ENCODE peak calls at places on chromosomes 5 and 9, in four cellular contexts. X is neural crest cell, I is nephron progenitor cell, C is ascending aorta. M is an unnamed sample.

GRCh38 chr5:170262061-170262764 is 29.4 kb downstream of the C5orf58 start:
- DNase-seq in I (no peak), C (no peak), X (no peak), M (no peak)

GRCh38 chr9:124500028-124500795 is 7.0 kb downstream of the NR5A1 start:
- DNase-seq in X (no peak), C (no peak), I (no peak), M (no peak)

GRCh38 chr5:33852327-33852726 is 39.5 kb downstream of the ADAMTS12 start:
- DNase-seq in C (no peak), I (no peak), X (no peak), M (no peak)

GRCh38 chr9:107397076-107398049 is 92.2 kb downstream of the KLF4 start:
- DNase-seq in I (no peak), C (no peak), X (no peak), M (no peak)

GRCh38 chr9:126661521-126662251 is 48.0 kb downstream of the LMX1B start:
- DNase-seq in I (no peak), X (no peak), C (no peak), M (no peak)

GRCh38 chr5:179786861-179787260 is 6.9 kb upstream of the LTC4S start:
- DNase-seq in I (no peak), C (no peak), X (no peak), M (no peak)

GRCh38 chr9:79165006-79165405 is 406.8 kb upstream of the TLE4 start:
- DNase-seq in X (no peak), C (no peak), I (no peak), M (no peak)

GRCh38 chr9:124392254-124392653 is 23.0 kb downstream of the PSMB7 start:
- DNase-seq in I (no peak), C (no peak), X (no peak), M (no peak)

GRCh38 chr5:171568389-171568788 is 148.9 kb downstream of the FGF18 start:
- DNase-seq in I (no peak), X (no peak), C (no peak), M (no peak)

GRCh38 chr9:84266087-84266561 is 74.4 kb downstream of the SLC28A3 start:
- DNase-seq in I (no peak), C (no peak), X (no peak), M (no peak)

GRCh38 chr5:143437666-143438273 is 34.3 kb upstream of the NR3C1 start:
- DNase-seq in X (no peak), C (no peak), I (no peak), M (no peak)

GRCh38 chr9:132350861-132351315 is 3.9 kb downstream of the SETX start:
- DNase-seq in I (no peak), X (no peak), C (no peak), M (no peak)

GRCh38 chr9:82223442-82223841 is 234.9 kb downstream of the SPATA31D1 start:
- DNase-seq in I (no peak), X (no peak), C (no peak), M (no peak)

GRCh38 chr9:81861644-81862043 is 66.6 kb upstream of the SPATA31D4 start:
- DNase-seq in C (no peak), I (no peak), X (no peak), M (no peak)

GRCh38 chr5:169404223-169404622 is 103.3 kb upstream of the SLIT3 start:
- DNase-seq in I (no peak), C (no peak), X (no peak), M (no peak)

GRCh38 chr5:144237851-144238250 is 67.2 kb downstream of the KCTD16 start:
- DNase-seq in C (no peak), X (no peak), I (no peak), M (no peak)

GRCh38 chr5:139763584-139764249 is 31.9 kb upstream of the PSD2 start:
- DNase-seq in X (no peak), C (no peak), I (no peak), M (no peak)

GRCh38 chr5:128084228-128085167 is 932 bp downstream of the SLC12A2 start:
- DNase-seq in I (peak; percentile 51), C (peak; percentile 66), X (peak; percentile 36), M (no peak)

GRCh38 chr5:67152400-67152799 is 44.2 kb downstream of the CD180 start:
- DNase-seq in C (no peak), X (no peak), I (no peak), M (no peak)

GRCh38 chr5:132016721-132017250 is 5.3 kb upstream of the ACSL6 start:
- DNase-seq in X (no peak), I (no peak), C (peak; percentile 33), M (no peak)

GRCh38 chr5:854217-854616 is 3.4 kb upstream of the ZDHHC11 start:
- DNase-seq in I (no peak), C (no peak), X (no peak), M (no peak)

GRCh38 chr9:123816817-123817472 is 113.0 kb downstream of the DENND1A start:
- DNase-seq in I (no peak), X (no peak), C (no peak), M (no peak)

GRCh38 chr9:93713716-93714115 is 137.3 kb downstream of the PHF2 start:
- DNase-seq in X (no peak), C (peak; percentile 15), I (no peak), M (no peak)

GRCh38 chr5:119268387-119269060 is 87.3 kb upstream of the TNFAIP8 start:
- DNase-seq in X (peak; percentile 97), C (peak; percentile 98), I (peak; percentile 97), M (peak; percentile 88)

GRCh38 chr5:105430516-105430915 is 1867.9 kb upstream of the NUDT12 start:
- DNase-seq in X (no peak), I (no peak), C (no peak), M (no peak)

GRCh38 chr5:95841914-95842812 is 19.6 kb upstream of the GLRX start:
- DNase-seq in X (no peak), C (peak; percentile 84), I (no peak), M (no peak)

GRCh38 chr5:170278611-170279500 is 18.7 kb downstream of the LCP2 start:
- DNase-seq in X (no peak), I (no peak), C (peak; percentile 77), M (no peak)

GRCh38 chr9:135736979-135737839 is 35.2 kb downstream of the KCNT1 start:
- DNase-seq in C (no peak), I (no peak), X (no peak), M (no peak)
- TF ChIP-seq CTCF in C (no peak), I (no peak), X (no peak), M (no peak)

GRCh38 chr5:117072439-117072838 is 497.8 kb upstream of the SEMA6A start:
- DNase-seq in I (no peak), C (no peak), X (no peak), M (no peak)

DNA sequence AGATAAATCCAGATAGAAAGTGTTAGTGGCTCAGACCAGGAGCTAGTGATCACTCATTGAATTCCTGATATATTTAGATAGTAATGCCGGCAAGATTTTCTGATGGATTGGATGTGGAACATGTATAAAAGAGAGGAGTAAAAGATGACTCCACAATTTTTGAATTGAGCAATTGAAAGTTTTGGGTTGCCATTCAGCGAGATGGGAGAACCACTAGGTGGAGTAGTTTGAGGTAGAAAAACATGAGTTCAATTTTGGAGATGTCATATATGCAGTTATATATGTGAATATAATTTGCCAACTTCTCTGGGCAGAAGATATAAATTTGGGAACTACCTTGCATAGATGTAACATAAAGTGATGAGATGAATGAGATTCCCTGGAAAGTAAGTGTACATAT is 502.5 kb upstream of the SEMA6A start:
- DNase-seq in X (no peak), I (no peak), C (no peak), M (no peak)
- TF ChIP-seq CTCF in X (peak; percentile 63), I (peak; percentile 36), C (no peak), M (no peak)

GRCh38 chr5:102090770-102091169 is 205.3 kb downstream of the SLCO4C1 start:
- DNase-seq in C (no peak), I (peak; percentile 13), X (no peak), M (no peak)
- TF ChIP-seq CTCF in C (no peak), I (peak; percentile 47), X (peak; percentile 64), M (no peak)

GRCh38 chr9:73370053-73370452 is 218.4 kb downstream of the ANXA1 start:
- DNase-seq in I (no peak), X (no peak), C (no peak), M (no peak)

DNA sequence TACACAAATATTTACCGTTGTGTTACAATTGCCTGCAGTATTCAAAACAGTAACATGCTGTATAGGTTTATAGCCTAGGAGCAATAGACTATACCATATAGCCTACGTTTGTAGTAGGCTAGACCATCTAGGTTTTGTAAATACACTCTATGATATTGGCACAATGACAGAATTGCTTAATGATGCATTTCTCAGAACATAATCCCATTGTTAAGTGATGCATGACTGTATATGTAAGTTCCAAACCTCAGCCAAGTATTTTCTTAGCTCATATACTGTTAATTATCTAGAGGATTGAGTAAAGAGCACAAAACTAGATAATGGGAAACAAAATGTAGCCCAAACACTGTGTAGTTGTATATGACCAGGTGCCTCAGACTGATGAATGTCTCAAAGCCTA is 220.1 kb downstream of the ANXA1 start:
- DNase-seq in C (no peak), I (no peak), X (no peak), M (no peak)
- TF ChIP-seq CTCF in C (no peak), I (no peak), X (no peak), M (no peak)

DNA sequence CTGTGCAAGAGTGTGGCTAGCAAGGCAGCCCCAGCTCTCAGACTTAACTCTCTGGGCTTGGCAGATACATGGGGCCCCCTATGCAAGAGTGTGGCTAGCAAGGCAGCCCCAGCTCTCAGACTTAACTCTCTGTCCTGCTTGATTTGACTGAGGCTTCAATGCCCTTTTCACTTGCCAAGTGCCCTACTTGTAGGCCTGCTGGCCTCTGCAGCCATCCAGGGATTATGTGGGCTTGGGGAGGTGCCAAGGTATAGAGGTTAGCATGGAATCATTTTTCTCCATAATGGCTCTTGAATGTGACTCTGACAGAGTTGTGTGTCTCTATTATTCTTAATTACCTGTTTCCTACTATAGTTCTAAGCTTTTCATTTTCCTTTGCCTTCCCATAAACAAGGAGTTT is 115.5 kb upstream of the RUSC2 start:
- DNase-seq in C (no peak), X (no peak), I (no peak), M (no peak)
- TF ChIP-seq CTCF in C (no peak), X (no peak), I (no peak), M (no peak)

GRCh38 chr5:113612060-113612496 is 98.6 kb downstream of the YTHDC2 start:
- DNase-seq in X (no peak), I (no peak), C (no peak), M (no peak)
- TF ChIP-seq CTCF in X (peak; percentile 81), I (peak; percentile 65), C (peak; percentile 30), M (peak; percentile 14)

DNA sequence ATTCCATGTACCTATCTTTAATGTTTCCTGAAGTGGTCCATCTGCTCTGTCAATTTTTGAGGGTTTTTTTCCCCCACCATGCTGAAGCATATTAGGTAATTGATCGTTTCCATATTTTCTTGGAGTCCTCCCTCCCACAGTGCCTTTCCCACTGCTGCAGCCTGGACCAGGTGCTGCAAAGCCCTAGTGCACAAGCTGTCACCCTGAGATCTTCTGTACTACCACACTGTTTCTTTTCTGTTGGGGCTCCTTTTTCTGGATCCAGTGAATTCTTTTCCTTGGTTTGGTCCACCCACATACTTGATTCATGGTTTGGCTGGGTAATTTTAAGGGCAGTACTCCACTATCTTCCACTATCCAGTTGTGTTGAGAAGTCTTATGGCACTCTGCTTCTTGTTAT is 30.9 kb upstream of the FAM169A start:
- DNase-seq in C (no peak), I (no peak), X (no peak), M (no peak)
- TF ChIP-seq CTCF in C (no peak), I (no peak), X (no peak), M (no peak)

M was measured in omental fat pad.